ENCODE peak calls at places on chromosomes 11 and 22, in four cellular contexts. J is NCI-H1417 treated with DMSO at 0.1 percent for 48 hours, U is HT-29, W is NCI-H510A treated with DMSO at 0.1 percent for 48 hours. H is an unnamed sample.
A peak's percentile ranks its signal among the peaks of the same experiment; 100 is the strongest.

GRCh38 chr11:35009191-35009940 is 92.9 kb downstream of the PDHX start:
- DNase-seq in U (peak; percentile 94), J (peak; percentile 18), W (no peak), H (no peak)

GRCh38 chr22:35426801-35427140 is 26.8 kb downstream of the MCM5 start:
- DNase-seq in J (no peak), U (peak; percentile 3), W (no peak), H (no peak)

GRCh38 chr11:45085657-45086501 is 60.6 kb upstream of the PRDM11 start:
- DNase-seq in W (no peak), U (no peak), J (no peak), H (no peak)

GRCh38 chr11:76704171-76704948 is 33.8 kb upstream of the LRRC32 start:
- DNase-seq in W (no peak), U (no peak), J (no peak), H (no peak)

GRCh38 chr22:42269407-42270177 is 861 bp downstream of the TCF20 start:
- DNase-seq in J (no peak), W (peak; percentile 26), U (peak; percentile 65), H (peak; percentile 43)

GRCh38 chr11:102286292-102286691 is 31.0 kb upstream of the BIRC3 start:
- DNase-seq in U (no peak), J (no peak), W (no peak), H (no peak)

GRCh38 chr11:73833067-73833466 is 43.6 kb downstream of the COA4 start:
- DNase-seq in J (no peak), U (no peak), W (no peak), H (no peak)

GRCh38 chr11:67649634-67650540 is 643 bp downstream of the ACY3 start:
- DNase-seq in J (no peak), U (no peak), W (no peak), H (no peak)

GRCh38 chr11:26828291-26828690 is 106.4 kb upstream of the SLC5A12 start:
- DNase-seq in U (no peak), W (no peak), J (no peak), H (no peak)

GRCh38 chr11:8671242-8671641 is 11.2 kb downstream of the TRIM66 start:
- DNase-seq in J (no peak), U (no peak), W (no peak), H (no peak)

GRCh38 chr11:8773125-8773524 is 90.5 kb downstream of the RPL27A start:
- DNase-seq in U (no peak), W (no peak), J (no peak), H (no peak)

GRCh38 chr11:61833926-61834277 is 5.8 kb downstream of the FADS2 start:
- DNase-seq in J (no peak), W (no peak), U (no peak), H (no peak)

GRCh38 chr22:49072996-49073645 is 754.6 kb downstream of the BRD1 start:
- DNase-seq in U (no peak), W (no peak), J (no peak), H (no peak)

GRCh38 chr22:45450101-45450785 is 36.8 kb downstream of the RIBC2 start:
- DNase-seq in W (no peak), J (no peak), U (no peak), H (no peak)

H was measured in SHP77.